ENCODE peak calls at places on chromosomes 6 and 20, in eight cellular contexts. One of them, this sample, is unnamed.

GRCh38 chr20:46552460-46553420 is 2.3 kb upstream of the OCSTAMP start:
- DNase-seq in posterior cingulate gyrus: no peak
- DNase-seq in activated CD4-positive, alpha-beta memory T cell treated with anti-CD3 and anti-CD28 coated beads, Interleukin-2, amount 10 ng/mL, durations not matched to agents 7 days and 5 days: peak
- DNase-seq in activated gamma-delta T cell treated with Interleukin-2 at 50 U/mL for 16 hours: peak
- DNase-seq in OCI-LY7: no peak
- DNase-seq in T47D: no peak
- DNase-seq in activated CD4-positive, alpha-beta T cell treated with anti-CD3 and anti-CD28 coated beads, Interleukin-2, amount 50 U/mL, for 24 hours: no peak
- DNase-seq in NCI-H69: no peak
- DNase-seq in this sample: no peak

GRCh38 chr6:13413906-13414555 is 73.4 kb downstream of the GFOD1 start:
- DNase-seq in posterior cingulate gyrus: peak
- DNase-seq in activated CD4-positive, alpha-beta memory T cell treated with anti-CD3 and anti-CD28 coated beads, Interleukin-2, amount 10 ng/mL, durations not matched to agents 7 days and 5 days: no peak
- DNase-seq in activated gamma-delta T cell treated with Interleukin-2 at 50 U/mL for 16 hours: no peak
- DNase-seq in OCI-LY7: no peak
- DNase-seq in T47D: no peak
- DNase-seq in activated CD4-positive, alpha-beta T cell treated with anti-CD3 and anti-CD28 coated beads, Interleukin-2, amount 50 U/mL, for 24 hours: no peak
- DNase-seq in NCI-H69: no peak
- DNase-seq in this sample: no peak

GRCh38 chr6:153435787-153436186 is 304.7 kb upstream of the RGS17 start:
- DNase-seq in posterior cingulate gyrus: no peak
- DNase-seq in activated CD4-positive, alpha-beta memory T cell treated with anti-CD3 and anti-CD28 coated beads, Interleukin-2, amount 10 ng/mL, durations not matched to agents 7 days and 5 days: no peak
- DNase-seq in activated gamma-delta T cell treated with Interleukin-2 at 50 U/mL for 16 hours: no peak
- DNase-seq in OCI-LY7: no peak
- DNase-seq in T47D: no peak
- DNase-seq in activated CD4-positive, alpha-beta T cell treated with anti-CD3 and anti-CD28 coated beads, Interleukin-2, amount 50 U/mL, for 24 hours: no peak
- DNase-seq in NCI-H69: no peak
- DNase-seq in this sample: no peak

GRCh38 chr6:28211840-28212509 is 13.1 kb upstream of the ZSCAN9 start:
- DNase-seq in posterior cingulate gyrus: no peak
- DNase-seq in activated CD4-positive, alpha-beta memory T cell treated with anti-CD3 and anti-CD28 coated beads, Interleukin-2, amount 10 ng/mL, durations not matched to agents 7 days and 5 days: no peak
- DNase-seq in activated gamma-delta T cell treated with Interleukin-2 at 50 U/mL for 16 hours: no peak
- DNase-seq in OCI-LY7: no peak
- DNase-seq in T47D: no peak
- DNase-seq in activated CD4-positive, alpha-beta T cell treated with anti-CD3 and anti-CD28 coated beads, Interleukin-2, amount 50 U/mL, for 24 hours: no peak
- DNase-seq in NCI-H69: peak
- DNase-seq in this sample: no peak

GRCh38 chr6:159577564-159577963 is 115.5 kb downstream of the SOD2 start:
- DNase-seq in posterior cingulate gyrus: no peak
- DNase-seq in activated CD4-positive, alpha-beta memory T cell treated with anti-CD3 and anti-CD28 coated beads, Interleukin-2, amount 10 ng/mL, durations not matched to agents 7 days and 5 days: no peak
- DNase-seq in activated gamma-delta T cell treated with Interleukin-2 at 50 U/mL for 16 hours: no peak
- DNase-seq in OCI-LY7: no peak
- DNase-seq in T47D: no peak
- DNase-seq in activated CD4-positive, alpha-beta T cell treated with anti-CD3 and anti-CD28 coated beads, Interleukin-2, amount 50 U/mL, for 24 hours: no peak
- DNase-seq in NCI-H69: no peak
- DNase-seq in this sample: no peak

GRCh38 chr6:144696610-144697376 is 411.7 kb downstream of the UTRN start:
- DNase-seq in posterior cingulate gyrus: no peak
- DNase-seq in activated CD4-positive, alpha-beta memory T cell treated with anti-CD3 and anti-CD28 coated beads, Interleukin-2, amount 10 ng/mL, durations not matched to agents 7 days and 5 days: no peak
- DNase-seq in activated gamma-delta T cell treated with Interleukin-2 at 50 U/mL for 16 hours: no peak
- DNase-seq in OCI-LY7: no peak
- DNase-seq in T47D: no peak
- DNase-seq in activated CD4-positive, alpha-beta T cell treated with anti-CD3 and anti-CD28 coated beads, Interleukin-2, amount 50 U/mL, for 24 hours: no peak
- DNase-seq in NCI-H69: no peak
- DNase-seq in this sample: no peak

GRCh38 chr6:51959744-51960383 is 127.5 kb downstream of the PKHD1 start:
- DNase-seq in posterior cingulate gyrus: peak
- DNase-seq in activated CD4-positive, alpha-beta memory T cell treated with anti-CD3 and anti-CD28 coated beads, Interleukin-2, amount 10 ng/mL, durations not matched to agents 7 days and 5 days: peak
- DNase-seq in activated gamma-delta T cell treated with Interleukin-2 at 50 U/mL for 16 hours: no peak
- DNase-seq in OCI-LY7: peak
- DNase-seq in T47D: peak
- DNase-seq in activated CD4-positive, alpha-beta T cell treated with anti-CD3 and anti-CD28 coated beads, Interleukin-2, amount 50 U/mL, for 24 hours: no peak
- DNase-seq in NCI-H69: peak
- DNase-seq in this sample: no peak

GRCh38 chr6:164757451-164757850 is 552.0 kb downstream of the C6orf118 start:
- DNase-seq in posterior cingulate gyrus: no peak
- DNase-seq in activated CD4-positive, alpha-beta memory T cell treated with anti-CD3 and anti-CD28 coated beads, Interleukin-2, amount 10 ng/mL, durations not matched to agents 7 days and 5 days: no peak
- DNase-seq in activated gamma-delta T cell treated with Interleukin-2 at 50 U/mL for 16 hours: no peak
- DNase-seq in OCI-LY7: no peak
- DNase-seq in T47D: no peak
- DNase-seq in activated CD4-positive, alpha-beta T cell treated with anti-CD3 and anti-CD28 coated beads, Interleukin-2, amount 50 U/mL, for 24 hours: no peak
- DNase-seq in NCI-H69: no peak
- DNase-seq in this sample: no peak

GRCh38 chr6:80541186-80541585 is 434.7 kb downstream of the BCKDHB start:
- DNase-seq in posterior cingulate gyrus: no peak
- DNase-seq in activated CD4-positive, alpha-beta memory T cell treated with anti-CD3 and anti-CD28 coated beads, Interleukin-2, amount 10 ng/mL, durations not matched to agents 7 days and 5 days: no peak
- DNase-seq in activated gamma-delta T cell treated with Interleukin-2 at 50 U/mL for 16 hours: no peak
- DNase-seq in OCI-LY7: no peak
- DNase-seq in T47D: no peak
- DNase-seq in activated CD4-positive, alpha-beta T cell treated with anti-CD3 and anti-CD28 coated beads, Interleukin-2, amount 50 U/mL, for 24 hours: no peak
- DNase-seq in NCI-H69: no peak
- DNase-seq in this sample: no peak

GRCh38 chr20:32050851-32051556 is 1.0 kb upstream of the HCK start:
- DNase-seq in posterior cingulate gyrus: no peak
- DNase-seq in activated CD4-positive, alpha-beta memory T cell treated with anti-CD3 and anti-CD28 coated beads, Interleukin-2, amount 10 ng/mL, durations not matched to agents 7 days and 5 days: no peak
- DNase-seq in activated gamma-delta T cell treated with Interleukin-2 at 50 U/mL for 16 hours: no peak
- DNase-seq in OCI-LY7: no peak
- DNase-seq in T47D: no peak
- DNase-seq in activated CD4-positive, alpha-beta T cell treated with anti-CD3 and anti-CD28 coated beads, Interleukin-2, amount 50 U/mL, for 24 hours: no peak
- DNase-seq in NCI-H69: no peak
- DNase-seq in this sample: no peak

GRCh38 chr6:161274488-161274858 is 612 bp upstream of the AGPAT4 start:
- DNase-seq in posterior cingulate gyrus: no peak
- DNase-seq in activated CD4-positive, alpha-beta memory T cell treated with anti-CD3 and anti-CD28 coated beads, Interleukin-2, amount 10 ng/mL, durations not matched to agents 7 days and 5 days: no peak
- DNase-seq in activated gamma-delta T cell treated with Interleukin-2 at 50 U/mL for 16 hours: no peak
- DNase-seq in OCI-LY7: no peak
- DNase-seq in T47D: no peak
- DNase-seq in activated CD4-positive, alpha-beta T cell treated with anti-CD3 and anti-CD28 coated beads, Interleukin-2, amount 50 U/mL, for 24 hours: no peak
- DNase-seq in NCI-H69: peak
- DNase-seq in this sample: no peak

GRCh38 chr20:10225439-10226080 is 6.9 kb downstream of the SNAP25 start:
- DNase-seq in posterior cingulate gyrus: no peak
- DNase-seq in activated CD4-positive, alpha-beta memory T cell treated with anti-CD3 and anti-CD28 coated beads, Interleukin-2, amount 10 ng/mL, durations not matched to agents 7 days and 5 days: no peak
- DNase-seq in activated gamma-delta T cell treated with Interleukin-2 at 50 U/mL for 16 hours: no peak
- DNase-seq in OCI-LY7: peak
- DNase-seq in T47D: no peak
- DNase-seq in activated CD4-positive, alpha-beta T cell treated with anti-CD3 and anti-CD28 coated beads, Interleukin-2, amount 50 U/mL, for 24 hours: no peak
- DNase-seq in NCI-H69: peak
- DNase-seq in this sample: no peak